ENCODE peak calls at places on chromosomes 4 and X, in eight cellular contexts. One of them, this sample, is unnamed.

GRCh38 chrX:17597836-17598434 is 139.4 kb upstream of the SCML1 start:
- DNase-seq in H9: no peak
- DNase-seq in IMR-90: no peak
- DNase-seq in endodermal cell: no peak
- DNase-seq in PC-3: no peak
- DNase-seq in colonic mucosa: peak
- DNase-seq in GM23248: peak
- DNase-seq in MM.1S: no peak
- DNase-seq in this sample: no peak

GRCh38 chr4:146260521-146260920 is 46.2 kb downstream of the REELD1 start:
- DNase-seq in IMR-90: no peak
- DNase-seq in MM.1S: no peak
- DNase-seq in colonic mucosa: no peak
- DNase-seq in H9: no peak
- DNase-seq in endodermal cell: no peak
- DNase-seq in GM23248: no peak
- DNase-seq in PC-3: peak
- DNase-seq in this sample: no peak

GRCh38 chrX:82208976-82209375 is 1007.1 kb downstream of the SH3BGRL start:
- DNase-seq in colonic mucosa: no peak
- DNase-seq in IMR-90: no peak
- DNase-seq in MM.1S: no peak
- DNase-seq in PC-3: no peak
- DNase-seq in H9: no peak
- DNase-seq in endodermal cell: no peak
- DNase-seq in GM23248: no peak
- DNase-seq in this sample: no peak

GRCh38 chrX:47232803-47233332 is at the start of gene USP11:
- DNase-seq in IMR-90: peak
- DNase-seq in H9: peak
- DNase-seq in GM23248: peak
- DNase-seq in MM.1S: no peak
- DNase-seq in endodermal cell: peak
- DNase-seq in PC-3: peak
- DNase-seq in colonic mucosa: no peak
- DNase-seq in this sample: no peak

GRCh38 chr4:145679991-145680455 is at the start of gene C4orf51:
- DNase-seq in PC-3: peak
- DNase-seq in endodermal cell: no peak
- DNase-seq in IMR-90: peak
- DNase-seq in H9: no peak
- DNase-seq in MM.1S: no peak
- DNase-seq in colonic mucosa: no peak
- DNase-seq in GM23248: peak
- DNase-seq in this sample: no peak

GRCh38 chr4:106978046-106978774 is 57.9 kb downstream of the DKK2 start:
- DNase-seq in GM23248: no peak
- DNase-seq in PC-3: no peak
- DNase-seq in MM.1S: peak
- DNase-seq in IMR-90: no peak
- DNase-seq in H9: peak
- DNase-seq in colonic mucosa: no peak
- DNase-seq in endodermal cell: peak
- DNase-seq in this sample: no peak

GRCh38 chr4:66169341-66169740 is 499.1 kb upstream of the EPHA5 start:
- DNase-seq in GM23248: peak
- DNase-seq in colonic mucosa: no peak
- DNase-seq in PC-3: peak
- DNase-seq in IMR-90: no peak
- DNase-seq in endodermal cell: peak
- DNase-seq in H9: no peak
- DNase-seq in MM.1S: no peak
- DNase-seq in this sample: no peak

GRCh38 chr4:28883211-28883610 is 1837.0 kb upstream of the PCDH7 start:
- DNase-seq in PC-3: peak
- DNase-seq in IMR-90: peak
- DNase-seq in MM.1S: peak
- DNase-seq in GM23248: no peak
- DNase-seq in colonic mucosa: no peak
- DNase-seq in H9: no peak
- DNase-seq in endodermal cell: no peak
- DNase-seq in this sample: no peak

GRCh38 chr4:176735300-176735699 is 57.4 kb downstream of the VEGFC start:
- DNase-seq in endodermal cell: no peak
- DNase-seq in MM.1S: no peak
- DNase-seq in IMR-90: peak
- DNase-seq in H9: no peak
- DNase-seq in colonic mucosa: no peak
- DNase-seq in PC-3: peak
- DNase-seq in GM23248: peak
- DNase-seq in this sample: no peak

GRCh38 chr4:8191136-8191747 is 7.8 kb upstream of the SH3TC1 start:
- DNase-seq in PC-3: peak
- DNase-seq in MM.1S: peak
- DNase-seq in colonic mucosa: no peak
- DNase-seq in GM23248: no peak
- DNase-seq in IMR-90: peak
- DNase-seq in H9: no peak
- DNase-seq in endodermal cell: no peak
- DNase-seq in this sample: no peak

GRCh38 chr4:11615601-11616000 is 186.9 kb upstream of the HS3ST1 start:
- DNase-seq in colonic mucosa: peak
- DNase-seq in GM23248: no peak
- DNase-seq in H9: no peak
- DNase-seq in endodermal cell: no peak
- DNase-seq in PC-3: no peak
- DNase-seq in IMR-90: no peak
- DNase-seq in MM.1S: no peak
- DNase-seq in this sample: no peak

GRCh38 chr4:9938933-9939332 is 82.4 kb downstream of the SLC2A9 start:
- DNase-seq in colonic mucosa: no peak
- DNase-seq in H9: peak
- DNase-seq in endodermal cell: peak
- DNase-seq in MM.1S: no peak
- DNase-seq in GM23248: no peak
- DNase-seq in IMR-90: no peak
- DNase-seq in PC-3: no peak
- DNase-seq in this sample: no peak

GRCh38 chrX:150036181-150036580 is 97.9 kb upstream of the EOLA2 start:
- DNase-seq in H9: no peak
- DNase-seq in GM23248: peak
- DNase-seq in endodermal cell: no peak
- DNase-seq in colonic mucosa: peak
- DNase-seq in IMR-90: peak
- DNase-seq in MM.1S: no peak
- DNase-seq in PC-3: peak
- DNase-seq in this sample: no peak
- H3K9ac ChIP-seq in H9: no peak
- H3K9ac ChIP-seq in GM23248: peak
- H3K9ac ChIP-seq in endodermal cell: no peak
- H3K9ac ChIP-seq in colonic mucosa: no peak
- H3K9ac ChIP-seq in IMR-90: no peak
- H3K9ac ChIP-seq in MM.1S: no peak
- H3K9ac ChIP-seq in PC-3: peak
- H3K9ac ChIP-seq in this sample: no peak

GRCh38 chr4:152935138-152935537 is 985 bp upstream of the FHDC1 start:
- DNase-seq in PC-3: peak
- DNase-seq in endodermal cell: peak
- DNase-seq in IMR-90: no peak
- DNase-seq in H9: peak
- DNase-seq in GM23248: no peak
- DNase-seq in MM.1S: peak
- DNase-seq in colonic mucosa: peak
- DNase-seq in this sample: no peak
- H3K9ac ChIP-seq in PC-3: peak
- H3K9ac ChIP-seq in endodermal cell: peak
- H3K9ac ChIP-seq in IMR-90: no peak
- H3K9ac ChIP-seq in H9: peak
- H3K9ac ChIP-seq in GM23248: no peak
- H3K9ac ChIP-seq in MM.1S: peak
- H3K9ac ChIP-seq in colonic mucosa: no peak
- H3K9ac ChIP-seq in this sample: no peak

DNA sequence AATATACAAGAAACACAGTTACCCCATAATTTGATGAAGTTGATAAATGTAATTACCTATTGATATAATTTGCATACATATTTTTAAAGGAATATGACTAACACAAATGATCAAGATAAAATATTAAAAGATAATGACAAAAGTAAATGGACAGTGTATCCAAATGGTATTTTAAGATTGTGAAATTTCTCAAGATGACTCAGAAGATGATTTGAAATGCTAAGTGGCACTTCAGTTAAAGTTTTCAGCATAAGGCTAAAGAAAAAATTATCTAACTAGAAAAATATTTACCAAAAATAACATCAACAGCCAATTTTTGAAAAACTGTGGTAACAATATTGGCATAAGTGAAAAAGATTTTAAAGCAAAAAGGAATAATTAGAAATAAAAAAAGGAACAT is 248.4 kb upstream of the NDST4 start:
- DNase-seq in colonic mucosa: no peak
- DNase-seq in MM.1S: no peak
- DNase-seq in IMR-90: no peak
- DNase-seq in H9: no peak
- DNase-seq in GM23248: peak
- DNase-seq in PC-3: no peak
- DNase-seq in endodermal cell: no peak
- DNase-seq in this sample: no peak
- H3K9ac ChIP-seq in colonic mucosa: no peak
- H3K9ac ChIP-seq in MM.1S: no peak
- H3K9ac ChIP-seq in IMR-90: no peak
- H3K9ac ChIP-seq in H9: no peak
- H3K9ac ChIP-seq in GM23248: no peak
- H3K9ac ChIP-seq in PC-3: no peak
- H3K9ac ChIP-seq in endodermal cell: no peak
- H3K9ac ChIP-seq in this sample: no peak

DNA sequence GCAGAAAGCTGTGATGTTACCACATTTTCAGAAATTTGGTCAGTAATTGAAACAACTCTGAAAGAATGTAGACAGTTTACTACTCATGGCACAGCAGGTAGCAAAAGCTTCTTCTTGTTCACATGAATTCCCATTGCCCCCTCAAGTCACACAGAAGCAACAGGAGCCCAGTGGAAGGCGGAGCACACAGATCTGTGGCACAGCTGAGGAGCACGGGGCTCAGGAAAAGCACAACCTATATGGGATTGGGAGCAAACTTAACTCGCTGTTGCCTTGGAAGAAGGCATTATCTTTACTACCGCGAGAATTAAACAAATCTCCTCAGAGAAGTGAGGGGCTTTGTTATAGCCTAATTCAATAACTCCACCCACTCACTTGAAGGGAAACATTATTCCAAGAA is 358.5 kb downstream of the SPOCK3 start:
- DNase-seq in H9: no peak
- DNase-seq in PC-3: no peak
- DNase-seq in MM.1S: no peak
- DNase-seq in colonic mucosa: no peak
- DNase-seq in GM23248: no peak
- DNase-seq in IMR-90: no peak
- DNase-seq in endodermal cell: peak
- DNase-seq in this sample: no peak
- H3K9ac ChIP-seq in H9: no peak
- H3K9ac ChIP-seq in PC-3: no peak
- H3K9ac ChIP-seq in MM.1S: no peak
- H3K9ac ChIP-seq in colonic mucosa: no peak
- H3K9ac ChIP-seq in GM23248: no peak
- H3K9ac ChIP-seq in IMR-90: no peak
- H3K9ac ChIP-seq in endodermal cell: no peak
- H3K9ac ChIP-seq in this sample: no peak

DNA sequence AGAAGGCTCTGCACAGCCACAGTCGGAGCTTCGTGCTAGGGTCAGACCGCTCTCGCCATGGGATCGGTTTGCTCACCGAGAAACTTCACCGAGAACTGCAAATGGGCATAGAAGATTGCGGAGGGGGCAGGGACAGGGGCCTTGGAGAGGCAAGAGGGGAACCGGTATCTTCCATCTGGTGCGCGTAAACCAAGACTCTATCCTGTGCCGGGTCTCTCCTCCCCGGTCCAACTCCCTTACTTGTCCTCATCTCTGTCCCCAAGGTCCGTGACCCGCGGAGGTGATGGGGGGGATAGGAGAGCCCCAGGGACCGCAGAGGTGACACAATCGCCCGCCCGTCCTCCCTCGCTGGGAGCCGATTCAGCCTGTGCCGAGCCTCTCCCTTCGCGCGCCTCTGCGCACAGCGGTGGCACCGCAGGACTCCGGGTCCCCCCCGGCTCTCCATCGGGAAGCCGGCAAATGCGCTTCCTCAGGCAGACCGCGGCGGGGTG is 960 bp downstream of the SCD5 start:
- DNase-seq in GM23248: peak
- DNase-seq in PC-3: no peak
- DNase-seq in endodermal cell: peak
- DNase-seq in colonic mucosa: no peak
- DNase-seq in IMR-90: peak
- DNase-seq in MM.1S: no peak
- DNase-seq in H9: peak
- DNase-seq in this sample: no peak
- H3K9ac ChIP-seq in GM23248: peak
- H3K9ac ChIP-seq in PC-3: no peak
- H3K9ac ChIP-seq in endodermal cell: peak
- H3K9ac ChIP-seq in colonic mucosa: peak
- H3K9ac ChIP-seq in IMR-90: peak
- H3K9ac ChIP-seq in MM.1S: no peak
- H3K9ac ChIP-seq in H9: no peak
- H3K9ac ChIP-seq in this sample: peak

DNA sequence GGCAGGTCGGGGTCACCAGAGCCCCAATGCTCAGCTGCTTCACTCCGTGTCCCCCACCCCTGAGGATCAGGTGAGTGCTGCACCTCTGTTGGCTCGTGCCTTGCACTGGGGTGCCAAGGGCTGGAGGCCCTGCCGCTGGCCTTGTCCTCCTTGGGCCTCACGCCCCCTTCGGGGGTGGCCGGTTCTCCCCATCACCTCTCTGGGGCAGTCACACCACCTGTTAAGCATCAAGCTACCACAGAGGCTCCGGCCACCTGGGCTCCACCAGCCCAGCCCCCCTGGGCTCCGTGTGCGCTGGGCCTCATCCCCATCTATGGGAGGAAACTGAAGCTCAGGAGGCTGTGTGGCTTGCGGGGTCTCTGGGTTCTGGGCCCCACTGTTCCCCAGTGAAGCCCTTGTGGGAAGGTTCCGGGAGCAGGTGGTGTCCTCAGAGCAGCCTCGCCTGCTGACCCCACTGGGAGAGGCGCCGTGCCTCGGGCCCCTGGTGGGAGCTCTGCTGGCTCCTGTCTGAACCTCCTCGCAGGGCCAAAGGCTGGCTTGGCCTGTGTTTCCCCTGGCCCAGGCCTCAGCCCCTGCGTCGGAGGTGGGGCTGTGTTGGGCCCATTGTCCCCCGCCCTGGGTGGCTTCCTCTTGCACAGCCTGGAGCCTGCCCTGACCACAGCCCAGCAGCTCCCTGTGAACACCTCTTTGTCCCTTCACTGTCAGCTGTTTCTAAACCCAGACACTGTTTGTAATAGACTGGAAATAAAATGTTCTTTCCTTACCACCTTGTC is 30.8 kb downstream of the DOK7 start:
- DNase-seq in MM.1S: no peak
- DNase-seq in colonic mucosa: no peak
- DNase-seq in H9: no peak
- DNase-seq in IMR-90: no peak
- DNase-seq in PC-3: no peak
- DNase-seq in endodermal cell: peak
- DNase-seq in GM23248: no peak
- DNase-seq in this sample: no peak
- H3K9ac ChIP-seq in MM.1S: no peak
- H3K9ac ChIP-seq in colonic mucosa: no peak
- H3K9ac ChIP-seq in H9: no peak
- H3K9ac ChIP-seq in IMR-90: no peak
- H3K9ac ChIP-seq in PC-3: no peak
- H3K9ac ChIP-seq in endodermal cell: no peak
- H3K9ac ChIP-seq in GM23248: no peak
- H3K9ac ChIP-seq in this sample: no peak

GRCh38 chr4:115292320-115293092 is 179.1 kb upstream of the NDST4 start:
- DNase-seq in H9: no peak
- DNase-seq in IMR-90: no peak
- DNase-seq in PC-3: no peak
- DNase-seq in GM23248: no peak
- DNase-seq in MM.1S: no peak
- DNase-seq in colonic mucosa: no peak
- DNase-seq in endodermal cell: no peak
- DNase-seq in this sample: no peak
- H3K9ac ChIP-seq in H9: no peak
- H3K9ac ChIP-seq in IMR-90: no peak
- H3K9ac ChIP-seq in PC-3: no peak
- H3K9ac ChIP-seq in GM23248: no peak
- H3K9ac ChIP-seq in MM.1S: peak
- H3K9ac ChIP-seq in colonic mucosa: no peak
- H3K9ac ChIP-seq in endodermal cell: no peak
- H3K9ac ChIP-seq in this sample: no peak